ENCODE peak calls at places on chromosomes 11 and 22, in seven cellular contexts. G is body of pancreas; N is AG04450; R is nephron progenitor cell; E is aorta; Y is stimulated activated CD4-positive, alpha-beta T cell treated with anti-CD3 and anti-CD28 coated beads, Interleukin-15, amount 100 ng/mL, for 1 hour; B is NCI-H1105 treated with DMSO at 0.1 percent for 48 hours. K is an unnamed sample.

GRCh38 chr11:132234878-132235277 is 864.5 kb downstream of the NTM start:
- DNase-seq in E (no peak), N (peak; percentile 61), G (no peak), Y (no peak), B (peak; percentile 14), R (no peak), K (no peak)

GRCh38 chr11:60953781-60954180 is 1.8 kb upstream of the SLC15A3 start:
- DNase-seq in N (no peak), Y (no peak), B (no peak), E (peak; percentile 55), R (no peak), G (peak; percentile 38), K (no peak)

GRCh38 chr11:70462818-70463477 is 64.6 kb downstream of the CTTN start:
- DNase-seq in Y (no peak), R (no peak), E (peak; percentile 4), G (no peak), B (no peak), N (no peak), K (no peak)

GRCh38 chr22:30607300-30607930 is 441 bp downstream of the TCN2 start:
- DNase-seq in B (no peak), N (no peak), R (no peak), G (no peak), Y (no peak), E (no peak), K (no peak)

GRCh38 chr22:41239443-41240128 is 1.1 kb downstream of the CHADL start:
- DNase-seq in Y (no peak), N (no peak), G (no peak), B (no peak), E (no peak), R (no peak), K (no peak)

GRCh38 chr22:39814899-39815298 is 78.7 kb downstream of the ENTHD1 start:
- DNase-seq in N (no peak), B (no peak), G (no peak), R (no peak), E (no peak), Y (no peak), K (no peak)

GRCh38 chr11:47248304-47248663 is 330 bp downstream of the ACP2 start:
- DNase-seq in N (no peak), Y (no peak), R (no peak), E (no peak), G (no peak), B (no peak), K (no peak)

GRCh38 chr11:44565746-44566558 is 489 bp downstream of the CD82 start:
- DNase-seq in G (peak; percentile 62), R (no peak), B (peak; percentile 43), E (peak; percentile 39), N (no peak), Y (no peak), K (no peak)

GRCh38 chr22:45612451-45612901 is 59.2 kb upstream of the ATXN10 start:
- DNase-seq in E (peak; percentile 84), N (peak; percentile 42), B (no peak), R (peak; percentile 19), G (peak; percentile 51), Y (no peak), K (peak; percentile 42)

GRCh38 chr11:90204832-90205646 is 17.8 kb downstream of the CHORDC1 start:
- DNase-seq in Y (no peak), N (peak; percentile 23), G (peak; percentile 22), R (peak; percentile 6), E (no peak), B (peak; percentile 72), K (peak; percentile 53)

GRCh38 chr11:44774131-44774530 is 47.4 kb downstream of the TSPAN18 start:
- DNase-seq in R (no peak), Y (no peak), N (no peak), B (no peak), E (no peak), G (no peak), K (no peak)

GRCh38 chr11:134266841-134267251 is 9.3 kb upstream of the GLB1L3 start:
- DNase-seq in G (no peak), N (peak; percentile 47), B (no peak), R (no peak), Y (no peak), E (no peak), K (no peak)

GRCh38 chr11:117302228-117302627 is 11.1 kb downstream of the BACE1-AS start:
- DNase-seq in Y (no peak), G (no peak), B (no peak), E (no peak), R (no peak), N (no peak), K (no peak)

GRCh38 chr22:25032066-25032465 is 79.5 kb downstream of the KIAA1671 start:
- DNase-seq in E (no peak), N (no peak), Y (no peak), R (no peak), G (no peak), B (no peak), K (no peak)